ENCODE peak calls at places on chromosome 13, in six cellular contexts. I is H1, V is astrocyte of the spinal cord, F is ovary, S is AG04450, O is ascending aorta. D is an unnamed sample.

GRCh38 chr13:36582977-36583376 is 90.8 kb upstream of the SERTM1 start:
- DNase-seq in I (no peak), O (no peak), V (no peak), S (no peak), F (no peak), D (no peak)

GRCh38 chr13:85665286-85665685 is 133.9 kb downstream of the SLITRK6 start:
- DNase-seq in S (peak; percentile 55), V (peak; percentile 32), F (no peak), I (no peak), O (no peak), D (no peak)

GRCh38 chr13:110114351-110114750 is 192.6 kb downstream of the COL4A1 start:
- DNase-seq in V (no peak), S (no peak), F (no peak), O (no peak), I (no peak), D (no peak)

GRCh38 chr13:112850273-112850672 is 118.7 kb upstream of the MCF2L start:
- DNase-seq in V (no peak), O (no peak), S (no peak), F (no peak), I (no peak), D (no peak)

GRCh38 chr13:98450495-98451167 is 126.3 kb downstream of the STK24 start:
- DNase-seq in I (no peak), O (no peak), V (peak; percentile 29), F (no peak), S (no peak), D (no peak)

GRCh38 chr13:97259787-97260641 is 37.9 kb downstream of the MBNL2 start:
- DNase-seq in O (no peak), I (no peak), S (no peak), V (peak; percentile 64), F (no peak), D (no peak)

GRCh38 chr13:35252536-35253205 is 223.8 kb downstream of the MAB21L1 start:
- DNase-seq in O (no peak), F (no peak), S (no peak), I (no peak), V (no peak), D (no peak)

GRCh38 chr13:23654111-23655110 is 84.2 kb downstream of the TNFRSF19 start:
- DNase-seq in V (peak; percentile 69), F (no peak), O (no peak), S (no peak), I (no peak), D (peak; percentile 38)

GRCh38 chr13:80131204-80131603 is 209.7 kb downstream of the SPRY2 start:
- DNase-seq in S (no peak), V (peak; percentile 68), F (no peak), I (no peak), O (no peak), D (no peak)

GRCh38 chr13:99197257-99197651 is 3.4 kb upstream of the UBAC2 start:
- DNase-seq in V (no peak), I (no peak), S (no peak), O (no peak), F (no peak), D (peak; percentile 79)

GRCh38 chr13:78610381-78610883 is 7.1 kb upstream of the POU4F1 start:
- DNase-seq in I (no peak), V (no peak), O (no peak), F (no peak), S (peak; percentile 6), D (no peak)

GRCh38 chr13:112134150-112135075 is 67.5 kb downstream of the SOX1 start:
- DNase-seq in F (no peak), O (no peak), S (no peak), V (no peak), I (no peak), D (no peak)

GRCh38 chr13:114161644-114162532 is 17.2 kb upstream of the CFAP97D2 start:
- DNase-seq in I (no peak), O (no peak), V (no peak), S (no peak), F (peak; percentile 46), D (peak; percentile 93)

GRCh38 chr13:82627183-82627582 is 1255.1 kb downstream of the SLITRK1 start:
- DNase-seq in F (no peak), S (peak; percentile 63), V (peak; percentile 51), O (no peak), I (no peak), D (no peak)

GRCh38 chr13:57640582-57640981 is 9.0 kb downstream of the PCDH17 start:
- DNase-seq in F (no peak), I (no peak), O (no peak), V (no peak), S (no peak), D (no peak)

GRCh38 chr13:45718992-45719391 is 16.9 kb downstream of the CBY2 start:
- DNase-seq in V (peak; percentile 3), F (no peak), I (no peak), O (no peak), S (no peak), D (no peak)

GRCh38 chr13:71590654-71591148 is 276.3 kb downstream of the DACH1 start:
- DNase-seq in S (no peak), I (no peak), F (no peak), O (no peak), V (no peak), D (no peak)

GRCh38 chr13:112781881-112782361 is 92.1 kb downstream of the ATP11A start:
- DNase-seq in I (no peak), O (no peak), V (peak; percentile 59), S (no peak), F (no peak), D (no peak)

GRCh38 chr13:61045197-61045596 is 370.5 kb downstream of the PCDH20 start:
- DNase-seq in V (no peak), S (no peak), F (no peak), I (no peak), O (no peak), D (no peak)

GRCh38 chr13:38686635-38687245 is at the start of gene FREM2:
- DNase-seq in O (no peak), F (peak; percentile 69), V (peak; percentile 40), S (no peak), I (peak; percentile 91), D (no peak)

GRCh38 chr13:110616103-110617101 is 1.1 kb downstream of the NAXD start:
- DNase-seq in I (no peak), S (no peak), F (peak; percentile 39), O (peak; percentile 38), V (peak; percentile 34), D (no peak)

GRCh38 chr13:35923347-35923746 is 207.8 kb downstream of the DCLK1 start:
- DNase-seq in I (no peak), V (peak; percentile 79), S (no peak), F (no peak), O (no peak), D (no peak)

GRCh38 chr13:50732712-50733111 is 110.8 kb downstream of the DLEU7 start:
- DNase-seq in F (no peak), I (no peak), O (no peak), V (peak; percentile 40), S (no peak), D (no peak)

GRCh38 chr13:37069597-37070103 is 10.2 kb upstream of the SUPT20H start:
- DNase-seq in I (no peak), O (no peak), V (no peak), F (no peak), S (no peak), D (no peak)

GRCh38 chr13:24039621-24040475 is 120.7 kb upstream of the SPATA13 start:
- DNase-seq in F (no peak), S (no peak), O (no peak), I (no peak), V (no peak), D (no peak)

GRCh38 chr13:59112375-59112774 is 1051.4 kb downstream of the DIAPH3 start:
- DNase-seq in O (no peak), V (peak; percentile 98), I (no peak), S (peak; percentile 90), F (no peak), D (no peak)

DNA sequence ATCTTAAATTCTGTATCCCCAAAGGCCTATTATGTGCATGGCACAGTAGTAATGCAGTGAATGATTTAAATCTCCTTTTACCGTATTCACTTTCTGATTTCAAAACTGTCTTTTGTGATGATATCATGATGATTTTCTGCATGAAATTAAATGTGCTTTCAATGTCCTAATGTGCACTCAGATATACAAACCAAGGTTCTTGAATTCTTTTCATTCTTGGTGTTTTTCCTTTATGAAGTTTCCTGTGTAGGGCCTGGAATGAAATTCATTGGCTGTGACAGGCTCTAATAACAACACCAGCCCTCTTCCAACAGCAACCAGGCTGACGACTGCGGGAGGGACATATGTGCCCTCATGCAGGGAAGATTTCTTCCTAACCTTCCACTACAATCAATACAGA is 1052.0 kb downstream of the DIAPH3 start:
- DNase-seq in F (no peak), I (no peak), O (no peak), V (peak; percentile 87), S (peak; percentile 42), D (no peak)
- H3K4me3 ChIP-seq in F (no peak overlapping the region), I (no peak overlapping the region), O (no peak overlapping the region), V (no peak overlapping the region), S (peak overlapping the region; percentile 29), D (no peak overlapping the region)

DNA sequence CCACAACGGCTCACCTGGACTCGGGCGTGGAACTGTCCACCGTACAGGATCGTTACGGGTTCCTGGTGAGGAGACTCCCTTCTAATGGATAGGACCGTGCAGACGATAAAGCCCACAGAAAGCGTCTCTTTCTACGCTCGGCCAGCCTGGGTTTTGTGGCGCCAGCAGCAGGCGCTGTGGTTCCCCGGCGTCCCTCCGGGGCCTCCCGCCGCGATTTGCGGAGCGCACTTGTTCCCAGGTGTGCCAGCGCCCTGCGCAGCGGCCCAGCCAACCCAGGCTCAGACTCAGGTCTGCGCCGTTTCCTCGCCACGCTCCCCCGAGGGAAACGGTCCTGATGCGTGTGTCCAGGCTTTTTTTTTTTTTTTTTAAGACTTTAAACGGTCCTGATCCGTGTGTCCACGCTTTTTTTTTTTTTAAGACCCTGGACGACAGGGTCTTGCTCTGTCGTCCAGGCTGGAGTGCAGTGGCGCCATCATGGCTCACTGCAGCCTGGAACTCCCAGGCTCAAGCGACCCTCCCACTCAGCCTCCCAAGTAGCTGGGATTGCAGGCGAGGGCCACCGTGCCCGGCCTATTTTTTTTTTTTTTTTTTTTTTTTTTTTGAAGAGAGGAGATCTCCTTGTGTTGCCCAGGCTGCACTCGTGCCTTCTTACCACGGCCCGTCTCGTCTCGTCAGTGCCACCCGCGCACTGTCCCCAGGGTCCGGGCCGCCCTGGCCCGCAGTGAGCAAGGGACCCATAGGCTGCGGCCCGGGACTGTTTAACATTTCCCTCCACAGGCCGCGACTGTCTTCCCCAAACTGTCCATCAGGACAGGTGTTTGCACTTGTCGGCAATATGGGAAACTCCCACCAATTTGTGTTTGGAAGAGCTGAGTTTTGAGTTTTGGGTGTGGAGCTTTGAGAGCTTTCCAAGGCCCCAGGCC is 23.8 kb downstream of the GJA3 start:
- DNase-seq in O (no peak), F (no peak), I (no peak), V (no peak), S (no peak), D (no peak)
- TF ChIP-seq CTCF in O (no peak), F (no peak), I (peak; percentile 68), V (peak; percentile 59), S (peak; percentile 64), D (no peak)

DNA sequence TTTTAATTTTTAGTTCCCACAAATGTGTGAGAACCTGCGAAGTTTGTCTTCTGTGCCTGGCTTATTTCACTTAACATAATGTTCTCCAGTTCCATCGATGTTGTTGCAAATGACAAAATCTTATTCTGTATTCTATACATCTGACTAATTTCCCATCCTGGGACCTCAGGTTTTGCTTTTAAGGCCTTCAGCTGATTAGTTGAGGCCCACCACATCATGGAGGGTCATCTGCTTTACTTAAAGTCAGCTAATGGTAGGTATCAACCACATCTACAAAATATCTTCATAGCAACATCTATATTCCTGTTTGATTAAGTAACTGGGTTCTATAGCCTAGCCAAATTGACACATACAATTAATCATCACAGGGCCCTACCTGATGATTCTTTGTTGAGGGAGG is 534.0 kb downstream of the EFNB2 start:
- DNase-seq in O (no peak), I (no peak), V (no peak), S (no peak), F (no peak), D (no peak)
- H3K4me3 ChIP-seq in O (no peak overlapping the region), I (no peak overlapping the region), V (no peak overlapping the region), S (no peak overlapping the region), F (no peak overlapping the region), D (no peak overlapping the region)

GRCh38 chr13:75541287-75541686 is 3.6 kb upstream of the COMMD6 start:
- DNase-seq in V (no peak), O (no peak), I (no peak), S (no peak), F (no peak), D (no peak)
- TF ChIP-seq CTCF in V (no peak), O (no peak), I (no peak), S (no peak), F (no peak), D (no peak)

D was measured in lower leg skin.